ENCODE peak calls at places on chromosomes 12 and 14, in seven cellular contexts. K is cardiac fibroblast, A is stomach, O is fibroblast of villous mesenchyme, E is left ventricle myocardium inferior, G is AG10803, F is fibroblast of pulmonary artery. Z is an unnamed sample.

GRCh38 chr14:97564334-97564733 is 767.2 kb downstream of the VRK1 start:
- DNase-seq in K (no peak), A (no peak), O (no peak), E (no peak), G (no peak), F (no peak), Z (no peak)

GRCh38 chr14:92503756-92504491 is 9.7 kb upstream of the RIN3 start:
- DNase-seq in K (peak; percentile 43), A (no peak), O (peak; percentile 66), E (no peak), G (peak; percentile 79), F (peak; percentile 57), Z (peak; percentile 43)

GRCh38 chr14:71206766-71207371 is 299.6 kb downstream of the PCNX1 start:
- DNase-seq in K (peak; percentile 91), A (peak; percentile 26), O (peak; percentile 42), E (peak; percentile 55), G (peak; percentile 90), F (peak; percentile 91), Z (peak; percentile 85)

GRCh38 chr14:53715390-53715730 is 241.3 kb downstream of the BMP4 start:
- DNase-seq in K (peak; percentile 66), A (no peak), O (peak; percentile 49), E (no peak), G (peak; percentile 40), F (peak; percentile 67), Z (peak; percentile 43)

GRCh38 chr14:81269100-81269978 is 48.6 kb upstream of the GTF2A1 start:
- DNase-seq in K (peak; percentile 78), A (no peak), O (peak; percentile 72), E (no peak), G (peak; percentile 66), F (peak; percentile 77), Z (peak; percentile 82)

GRCh38 chr12:17020765-17021164 is 414.8 kb upstream of the LMO3 start:
- DNase-seq in K (no peak), A (no peak), O (no peak), E (no peak), G (no peak), F (no peak), Z (no peak)

GRCh38 chr12:89016970-89017778 is 335.1 kb downstream of the DUSP6 start:
- DNase-seq in K (peak; percentile 81), A (no peak), O (peak; percentile 76), E (peak; percentile 13), G (peak; percentile 69), F (peak; percentile 88), Z (peak; percentile 85)

GRCh38 chr12:14249368-14249767 is 116.1 kb upstream of the ATF7IP start:
- DNase-seq in K (no peak), A (no peak), O (no peak), E (no peak), G (no peak), F (no peak), Z (no peak)

GRCh38 chr12:81078469-81079196 is 754 bp downstream of the ACSS3 start:
- DNase-seq in K (peak; percentile 64), A (no peak), O (peak; percentile 46), E (no peak), G (peak; percentile 34), F (peak; percentile 64), Z (peak; percentile 34)

GRCh38 chr12:57762463-57762862 is 4.4 kb downstream of the CYP27B1 start:
- DNase-seq in K (no peak), A (no peak), O (no peak), E (no peak), G (no peak), F (no peak), Z (no peak)

GRCh38 chr14:61632401-61633195 is 62.7 kb upstream of the HIF1A start:
- DNase-seq in K (no peak), A (no peak), O (no peak), E (no peak), G (no peak), F (no peak), Z (no peak)

GRCh38 chr12:92553389-92553788 is 149.4 kb upstream of the PLEKHG7 start:
- DNase-seq in K (peak; percentile 42), A (peak; percentile 42), O (no peak), E (peak; percentile 70), G (no peak), F (peak; percentile 35), Z (no peak)

GRCh38 chr14:106843376-106843775 is 1317.0 kb downstream of the TMEM121 start:
- DNase-seq in K (no peak), A (no peak), O (no peak), E (no peak), G (no peak), F (no peak), Z (no peak)

GRCh38 chr14:72631401-72631800 is 262.5 kb downstream of the DPF3 start:
- DNase-seq in K (no peak), A (no peak), O (no peak), E (no peak), G (no peak), F (no peak), Z (no peak)

GRCh38 chr12:116672842-116673516 is 64.9 kb downstream of the SPRING1 start:
- DNase-seq in K (no peak), A (no peak), O (no peak), E (no peak), G (no peak), F (no peak), Z (no peak)

GRCh38 chr12:57430117-57430930 is 519 bp downstream of the R3HDM2 start:
- DNase-seq in K (peak; percentile 34), A (peak; percentile 47), O (peak; percentile 49), E (peak; percentile 53), G (peak; percentile 25), F (peak; percentile 33), Z (peak; percentile 51)

GRCh38 chr14:38496092-38496491 is 240.2 kb upstream of the CLEC14A start:
- DNase-seq in K (no peak), A (no peak), O (no peak), E (no peak), G (no peak), F (no peak), Z (no peak)

GRCh38 chr14:90295870-90296516 is 35.7 kb downstream of the NRDE2 start:
- DNase-seq in K (peak; percentile 41), A (no peak), O (peak; percentile 76), E (no peak), G (no peak), F (no peak), Z (no peak)

GRCh38 chr12:129635003-129635685 is 268.7 kb downstream of the TMEM132D start:
- DNase-seq in K (no peak), A (no peak), O (no peak), E (no peak), G (no peak), F (no peak), Z (no peak)

GRCh38 chr14:74401504-74402241 is 24.3 kb downstream of the SYNDIG1L start:
- DNase-seq in K (no peak), A (peak; percentile 38), O (peak; percentile 3), E (peak; percentile 29), G (no peak), F (no peak), Z (no peak)

GRCh38 chr12:43106355-43106754 is 445.6 kb downstream of the ADAMTS20 start:
- DNase-seq in K (no peak), A (no peak), O (no peak), E (no peak), G (no peak), F (no peak), Z (no peak)

GRCh38 chr12:122022393-122023338 is 982 bp downstream of the BCL7A start:
- DNase-seq in K (peak; percentile 29), A (peak; percentile 31), O (no peak), E (peak; percentile 32), G (peak; percentile 20), F (peak; percentile 11), Z (no peak)

GRCh38 chr14:49880267-49881064 is 12.4 kb upstream of the ARF6 start:
- DNase-seq in K (no peak), A (no peak), O (peak; percentile 81), E (no peak), G (no peak), F (no peak), Z (no peak)

GRCh38 chr12:77728018-77728417 is 102.7 kb upstream of the NAV3 start:
- DNase-seq in K (no peak), A (no peak), O (no peak), E (no peak), G (no peak), F (no peak), Z (no peak)

GRCh38 chr14:93999573-93999972 is 2.5 kb downstream of the CCDC197 start:
- DNase-seq in K (no peak), A (no peak), O (no peak), E (no peak), G (no peak), F (no peak), Z (no peak)

GRCh38 chr14:31206536-31207286 is 882 bp downstream of the HECTD1 start:
- DNase-seq in K (peak; percentile 13), A (peak; percentile 50), O (peak; percentile 45), E (peak; percentile 33), G (peak; percentile 34), F (peak; percentile 11), Z (peak; percentile 33)

GRCh38 chr12:131716282-131716681 is 5.4 kb downstream of the SFSWAP start:
- DNase-seq in K (no peak), A (no peak), O (no peak), E (no peak), G (no peak), F (no peak), Z (no peak)
- H3K4me3 ChIP-seq in K (no peak overlapping the region), A (no peak overlapping the region), O (no peak overlapping the region), E (no peak overlapping the region), G (no peak overlapping the region), F (no peak overlapping the region), Z (no peak overlapping the region)

GRCh38 chr12:96710127-96710745 is 196.8 kb upstream of the NEDD1 start:
- DNase-seq in K (no peak), A (no peak), O (no peak), E (no peak), G (no peak), F (no peak), Z (no peak)
- TF ChIP-seq CTCF in K (no peak), A (no peak), O (no peak), E (no peak), G (no peak), F (no peak), Z (no peak)

GRCh38 chr12:30100736-30101135 is 317.0 kb upstream of the TMTC1 start:
- DNase-seq in K (no peak), A (no peak), O (no peak), E (no peak), G (no peak), F (no peak), Z (peak; percentile 14)
- H3K4me3 ChIP-seq in K (no peak overlapping the region), A (no peak overlapping the region), O (no peak overlapping the region), E (no peak overlapping the region), G (no peak overlapping the region), F (no peak overlapping the region), Z (no peak overlapping the region)

GRCh38 chr12:120528861-120529525 is at the start of gene COQ5:
- DNase-seq in K (peak; percentile 87), A (peak; percentile 92), O (peak; percentile 88), E (peak; percentile 91), G (peak; percentile 74), F (peak; percentile 87), Z (peak; percentile 85)

GRCh38 chr12:120532701-120533238 is 1.4 kb upstream of the RNF10 start:
- DNase-seq in K (no peak), A (no peak), O (no peak), E (no peak), G (no peak), F (no peak), Z (no peak)

GRCh38 chr12:120534703-120535655 is 823 bp downstream of the RNF10 start:
- DNase-seq in K (peak; percentile 70), A (peak; percentile 45), O (peak; percentile 84), E (peak; percentile 30), G (peak; percentile 76), F (peak; percentile 70), Z (peak; percentile 80)

GRCh38 chr12:120534203-120534702 is at the start of gene RNF10:
- DNase-seq in K (peak; percentile 93), A (peak; percentile 77), O (peak; percentile 90), E (peak; percentile 62), G (peak; percentile 86), F (peak; percentile 94), Z (peak; percentile 93)

GRCh38 chr12:120529641-120530314 is 820 bp upstream of the COQ5 start:
- DNase-seq in K (peak; percentile 41), A (peak; percentile 36), O (peak; percentile 70), E (no peak), G (peak; percentile 49), F (peak; percentile 50), Z (peak; percentile 56)
- TF ChIP-seq CTCF in K (no peak), A (no peak), O (peak; percentile 8), E (no peak), G (peak; percentile 42), F (peak; percentile 9), Z (peak; percentile 24)

Z was measured in fibroblast of the aortic adventitia.